ENCODE peak calls at places on chromosomes 3 and 15, in four cellular contexts. One of them, this sample, is unnamed.

GRCh38 chr15:96893159-96893906 is 562.8 kb downstream of the NR2F2 start:
- DNase-seq in IMR-90: no peak
- DNase-seq in H9: no peak
- DNase-seq in neuronal stem cell: peak
- DNase-seq in this sample: peak

GRCh38 chr3:95588473-95588872 is 1225.9 kb upstream of the EPHA6 start:
- DNase-seq in H9: no peak
- DNase-seq in IMR-90: no peak
- DNase-seq in neuronal stem cell: no peak
- DNase-seq in this sample: no peak

GRCh38 chr15:76337047-76337738 is 620 bp downstream of the ISL2 start:
- DNase-seq in neuronal stem cell: no peak
- DNase-seq in IMR-90: peak
- DNase-seq in H9: no peak
- DNase-seq in this sample: peak

GRCh38 chr15:41926184-41927056 is 32.6 kb upstream of the SPTBN5 start:
- DNase-seq in H9: peak
- DNase-seq in neuronal stem cell: no peak
- DNase-seq in IMR-90: no peak
- DNase-seq in this sample: peak

GRCh38 chr15:75597667-75598341 is 18.7 kb upstream of the PTPN9 start:
- DNase-seq in IMR-90: no peak
- DNase-seq in H9: peak
- DNase-seq in neuronal stem cell: no peak
- DNase-seq in this sample: peak

GRCh38 chr3:146117406-146118285 is 43.3 kb downstream of the PLOD2 start:
- DNase-seq in H9: no peak
- DNase-seq in IMR-90: peak
- DNase-seq in neuronal stem cell: no peak
- DNase-seq in this sample: no peak

GRCh38 chr3:117019082-117019713 is 309.6 kb downstream of the TUSC7 start:
- DNase-seq in neuronal stem cell: peak
- DNase-seq in H9: peak
- DNase-seq in IMR-90: peak
- DNase-seq in this sample: peak

GRCh38 chr3:28577941-28578340 is 229.3 kb upstream of the AZI2 start:
- DNase-seq in neuronal stem cell: no peak
- DNase-seq in H9: no peak
- DNase-seq in IMR-90: no peak
- DNase-seq in this sample: no peak

GRCh38 chr15:76844096-76844495 is 61.0 kb downstream of the SCAPER start:
- DNase-seq in neuronal stem cell: no peak
- DNase-seq in IMR-90: peak
- DNase-seq in H9: no peak
- DNase-seq in this sample: no peak

GRCh38 chr3:61589856-61590255 is 28.5 kb downstream of the PTPRG start:
- DNase-seq in neuronal stem cell: no peak
- DNase-seq in H9: no peak
- DNase-seq in IMR-90: peak
- DNase-seq in this sample: no peak

GRCh38 chr3:186097663-186098451 is 11.0 kb downstream of the ETV5 start:
- DNase-seq in IMR-90: peak
- DNase-seq in neuronal stem cell: peak
- DNase-seq in H9: peak
- DNase-seq in this sample: peak

GRCh38 chr3:55484191-55484644 is 2.9 kb downstream of the WNT5A start:
- DNase-seq in H9: peak
- DNase-seq in neuronal stem cell: peak
- DNase-seq in IMR-90: no peak
- DNase-seq in this sample: peak

GRCh38 chr3:106215047-106215446 is 346.2 kb upstream of the CBLB start:
- DNase-seq in neuronal stem cell: no peak
- DNase-seq in IMR-90: peak
- DNase-seq in H9: no peak
- DNase-seq in this sample: no peak

GRCh38 chr3:6601374-6601773 is 259.5 kb upstream of the GRM7 start:
- DNase-seq in neuronal stem cell: no peak
- DNase-seq in IMR-90: no peak
- DNase-seq in H9: no peak
- DNase-seq in this sample: no peak

GRCh38 chr3:192170031-192170430 is 557.3 kb downstream of the FGF12 start:
- DNase-seq in neuronal stem cell: no peak
- DNase-seq in IMR-90: no peak
- DNase-seq in H9: no peak
- DNase-seq in this sample: no peak

GRCh38 chr3:140148824-140149390 is 213.9 kb downstream of the CLSTN2 start:
- DNase-seq in IMR-90: no peak
- DNase-seq in neuronal stem cell: no peak
- DNase-seq in H9: no peak
- DNase-seq in this sample: no peak

GRCh38 chr3:176934698-176935097 is 262.6 kb downstream of the TBL1XR1 start:
- DNase-seq in IMR-90: no peak
- DNase-seq in H9: no peak
- DNase-seq in neuronal stem cell: no peak
- DNase-seq in this sample: no peak

GRCh38 chr15:83435782-83436181 is 11.4 kb upstream of the SH3GL3 start:
- DNase-seq in IMR-90: no peak
- DNase-seq in H9: no peak
- DNase-seq in neuronal stem cell: no peak
- DNase-seq in this sample: no peak

GRCh38 chr15:63686352-63686751 is 89.2 kb downstream of the FBXL22 start:
- DNase-seq in neuronal stem cell: no peak
- DNase-seq in H9: no peak
- DNase-seq in IMR-90: no peak
- DNase-seq in this sample: no peak

GRCh38 chr3:40068647-40069046 is 240.9 kb upstream of the EIF1B start:
- DNase-seq in neuronal stem cell: no peak
- DNase-seq in H9: no peak
- DNase-seq in IMR-90: no peak
- DNase-seq in this sample: no peak

GRCh38 chr3:174462908-174463307 is 396.2 kb upstream of the NAALADL2 start:
- DNase-seq in IMR-90: peak
- DNase-seq in neuronal stem cell: no peak
- DNase-seq in H9: no peak
- DNase-seq in this sample: no peak

GRCh38 chr3:39981547-39982184 is 172.3 kb downstream of the MYRIP start:
- DNase-seq in IMR-90: no peak
- DNase-seq in neuronal stem cell: no peak
- DNase-seq in H9: no peak
- DNase-seq in this sample: no peak

GRCh38 chr3:172372895-172373294 is 75.4 kb downstream of the GHSR start:
- DNase-seq in H9: no peak
- DNase-seq in IMR-90: no peak
- DNase-seq in neuronal stem cell: no peak
- DNase-seq in this sample: no peak

GRCh38 chr3:135865085-135865484 is 100.4 kb upstream of the PPP2R3A start:
- DNase-seq in neuronal stem cell: no peak
- DNase-seq in IMR-90: peak
- DNase-seq in H9: no peak
- DNase-seq in this sample: no peak

GRCh38 chr3:33826688-33827087 is 28.3 kb downstream of the PDCD6IP start:
- DNase-seq in H9: no peak
- DNase-seq in neuronal stem cell: no peak
- DNase-seq in IMR-90: peak
- DNase-seq in this sample: no peak

GRCh38 chr15:92451225-92451825 is 57.6 kb downstream of the ST8SIA2 start:
- DNase-seq in H9: no peak
- DNase-seq in IMR-90: peak
- DNase-seq in neuronal stem cell: no peak
- DNase-seq in this sample: peak

GRCh38 chr3:98897701-98898100 is 3.8 kb downstream of the DCBLD2 start:
- DNase-seq in H9: no peak
- DNase-seq in IMR-90: no peak
- DNase-seq in neuronal stem cell: no peak
- DNase-seq in this sample: no peak

GRCh38 chr3:186807231-186807630 is 949 bp upstream of the RFC4 start:
- DNase-seq in H9: no peak
- DNase-seq in IMR-90: no peak
- DNase-seq in neuronal stem cell: no peak
- DNase-seq in this sample: no peak

GRCh38 chr15:41276821-41277220 is 45.8 kb downstream of the CHP1 start:
- DNase-seq in H9: no peak
- DNase-seq in IMR-90: no peak
- DNase-seq in neuronal stem cell: no peak
- DNase-seq in this sample: peak

GRCh38 chr3:40780801-40781406 is 256.1 kb downstream of the ZNF621 start:
- DNase-seq in H9: no peak
- DNase-seq in neuronal stem cell: peak
- DNase-seq in IMR-90: no peak
- DNase-seq in this sample: no peak

DNA sequence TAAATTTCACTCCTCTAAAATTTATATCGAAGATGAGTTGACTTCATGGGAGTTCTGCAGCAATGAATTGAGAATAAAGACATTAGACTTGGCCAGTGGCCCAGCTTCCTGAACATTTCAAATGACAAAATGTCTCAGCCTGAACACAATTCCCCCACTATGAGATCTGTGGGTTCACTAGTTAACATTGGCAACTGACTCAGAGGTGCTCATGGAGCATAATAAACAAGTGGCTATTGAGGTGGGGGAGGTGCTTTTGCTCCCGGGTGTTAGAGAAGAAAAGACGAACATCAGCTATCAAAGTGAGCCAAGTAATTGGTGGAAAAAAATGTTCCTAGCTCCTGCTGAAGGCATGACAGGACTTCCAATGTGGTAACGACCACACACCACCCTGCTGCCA is 6.3 kb downstream of the ATP13A4 start:
- DNase-seq in IMR-90: no peak
- DNase-seq in H9: no peak
- DNase-seq in neuronal stem cell: no peak
- DNase-seq in this sample: no peak
- H3K23ac ChIP-seq in IMR-90: no peak
- H3K23ac ChIP-seq in H9: no peak
- H3K23ac ChIP-seq in neuronal stem cell: no peak
- H3K23ac ChIP-seq in this sample: no peak

DNA sequence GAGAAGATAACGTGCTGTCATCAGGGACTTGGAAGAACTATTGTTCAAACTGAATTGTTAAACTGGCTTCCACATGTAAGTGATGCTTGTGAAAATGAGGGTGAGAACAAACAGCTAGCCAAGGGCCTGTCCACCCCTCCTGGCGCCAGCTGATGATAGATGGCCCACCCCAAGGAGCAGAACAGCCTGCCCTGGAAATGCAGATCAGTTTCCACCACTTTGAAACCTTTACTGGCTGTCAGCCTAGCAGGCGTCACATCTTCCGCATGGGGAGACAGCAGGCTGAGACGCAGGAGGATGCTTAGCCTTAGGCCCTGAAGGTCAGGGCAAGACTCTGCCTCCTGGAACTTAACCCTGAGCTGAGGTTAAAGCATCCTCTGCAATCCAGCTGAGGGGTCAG is 6.3 kb upstream of the SLC51B start:
- DNase-seq in neuronal stem cell: no peak
- DNase-seq in IMR-90: no peak
- DNase-seq in H9: no peak
- DNase-seq in this sample: no peak
- H3K23ac ChIP-seq in neuronal stem cell: no peak
- H3K23ac ChIP-seq in IMR-90: no peak
- H3K23ac ChIP-seq in H9: no peak
- H3K23ac ChIP-seq in this sample: no peak

GRCh38 chr3:49518016-49518415 is 36.3 kb upstream of the BSN start:
- DNase-seq in IMR-90: no peak
- DNase-seq in H9: no peak
- DNase-seq in neuronal stem cell: no peak
- DNase-seq in this sample: no peak
- H3K23ac ChIP-seq in IMR-90: no peak
- H3K23ac ChIP-seq in H9: no peak
- H3K23ac ChIP-seq in neuronal stem cell: no peak
- H3K23ac ChIP-seq in this sample: no peak

GRCh38 chr3:62625278-62625677 is 249.9 kb downstream of the CADPS start:
- DNase-seq in neuronal stem cell: no peak
- DNase-seq in IMR-90: no peak
- DNase-seq in H9: no peak
- DNase-seq in this sample: no peak

GRCh38 chr3:62622553-62623174 is 249.3 kb upstream of the FEZF2 start:
- DNase-seq in neuronal stem cell: peak
- DNase-seq in H9: no peak
- DNase-seq in IMR-90: peak
- DNase-seq in this sample: peak

GRCh38 chr3:62615258-62615840 is 242.0 kb upstream of the FEZF2 start:
- DNase-seq in neuronal stem cell: no peak
- DNase-seq in H9: no peak
- DNase-seq in IMR-90: no peak
- DNase-seq in this sample: peak

DNA sequence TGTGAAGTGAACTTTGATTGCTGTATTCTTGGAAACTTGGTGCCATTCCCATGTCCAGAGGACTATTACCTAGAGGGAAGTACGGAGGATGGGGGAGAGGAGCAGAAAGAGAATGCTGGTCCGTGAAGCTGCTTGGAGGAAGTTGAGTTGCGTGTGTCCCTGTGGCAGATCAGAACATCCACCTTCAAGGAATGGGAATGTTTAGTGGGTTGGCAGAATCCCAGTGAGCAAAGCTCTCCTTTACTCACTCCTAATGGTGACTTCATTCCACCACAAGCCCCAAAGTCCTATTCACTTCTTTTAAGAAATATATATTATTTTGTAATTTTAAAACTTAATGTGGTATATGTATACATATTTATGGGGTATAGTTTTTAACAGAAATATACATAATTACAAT is 247.8 kb upstream of the FEZF2 start:
- DNase-seq in IMR-90: peak
- DNase-seq in H9: no peak
- DNase-seq in neuronal stem cell: no peak
- DNase-seq in this sample: no peak
- H3K23ac ChIP-seq in IMR-90: no peak
- H3K23ac ChIP-seq in H9: no peak
- H3K23ac ChIP-seq in neuronal stem cell: no peak
- H3K23ac ChIP-seq in this sample: no peak

DNA sequence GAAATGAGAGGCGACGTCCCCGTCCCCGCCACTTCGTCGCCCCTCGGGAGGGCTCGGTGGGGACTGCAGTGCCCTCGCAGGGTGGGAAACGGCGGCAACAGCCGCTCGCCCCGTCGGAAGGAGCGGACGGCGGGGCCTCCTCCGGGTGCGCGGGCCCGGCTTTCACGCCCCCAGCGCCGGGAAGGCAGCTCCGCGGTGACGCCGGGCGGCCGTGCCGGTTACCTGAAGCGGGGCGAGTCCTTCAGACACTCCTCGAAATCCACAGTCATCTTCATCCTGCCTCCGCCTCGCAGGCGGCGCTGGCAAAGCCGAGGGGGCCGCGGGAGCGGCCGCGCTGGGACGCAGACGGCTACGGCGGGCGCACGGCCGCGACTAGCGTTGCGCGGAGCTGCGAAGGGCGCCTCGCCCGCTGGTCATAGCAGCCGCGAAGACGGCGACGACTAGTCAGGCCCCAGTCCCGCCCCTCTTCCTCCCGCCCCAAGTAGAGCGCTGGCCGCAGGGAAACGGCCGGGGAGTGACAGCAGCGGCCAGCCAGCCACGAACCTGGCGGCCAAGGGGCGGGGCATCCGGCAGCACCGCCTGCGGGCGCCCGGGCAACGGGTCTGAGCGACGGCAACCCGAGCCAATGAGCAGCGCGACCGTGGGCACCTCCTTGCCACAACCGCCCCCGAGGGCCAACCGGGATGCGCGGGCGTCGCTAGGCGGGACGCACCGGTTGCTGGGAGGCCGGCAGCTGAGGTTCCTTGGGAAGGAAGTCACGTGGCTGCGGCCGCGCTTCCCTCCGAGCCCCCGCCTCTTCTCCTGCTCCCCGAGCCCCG is at the start of gene ACAP2:
- DNase-seq in IMR-90: peak
- DNase-seq in H9: peak
- DNase-seq in neuronal stem cell: peak
- DNase-seq in this sample: peak
- H3K23ac ChIP-seq in IMR-90: peak
- H3K23ac ChIP-seq in H9: no peak
- H3K23ac ChIP-seq in neuronal stem cell: peak
- H3K23ac ChIP-seq in this sample: peak

This sample was measured in mesendoderm.